ENCODE peak calls at places on chromosomes 6 and 20, in four cellular contexts. Z is GM12878, A is HepG2, C is K562. N is an unnamed sample.

GRCh38 chr20:31838646-31839292 is 6.6 kb downstream of the FOXS1 start:
- DNase-seq in Z (no peak), C (no peak), A (no peak), N (no peak)

GRCh38 chr6:170160628-170161611 is 130.0 kb downstream of the DLL1 start:
- DNase-seq in Z (no peak), A (no peak), C (no peak), N (no peak)

GRCh38 chr6:50820590-50821234 is 2.0 kb downstream of the TFAP2B start:
- DNase-seq in Z (no peak), C (no peak), A (no peak), N (no peak)

GRCh38 chr20:1484438-1485120 is 6.6 kb downstream of the SIRPB2 start:
- DNase-seq in Z (no peak), C (no peak), A (no peak), N (no peak)

GRCh38 chr6:133986942-133987341 is 33.9 kb downstream of the TBPL1 start:
- DNase-seq in C (no peak), A (no peak), Z (no peak), N (no peak)

GRCh38 chr20:38536310-38536709 is 44.7 kb upstream of the ADIG start:
- DNase-seq in C (no peak), Z (no peak), A (no peak), N (no peak)

GRCh38 chr20:57838670-57839142 is 128.9 kb upstream of the PMEPA1 start:
- DNase-seq in A (no peak), C (no peak), Z (no peak), N (no peak)

GRCh38 chr6:21729431-21729830 is 135.9 kb downstream of the SOX4 start:
- DNase-seq in Z (no peak), C (no peak), A (no peak), N (no peak)

GRCh38 chr20:38023181-38024085 is 9.8 kb downstream of the TTI1 start:
- DNase-seq in C (no peak), Z (no peak), A (peak), N (peak)

GRCh38 chr6:167550936-167551633 is 226.2 kb downstream of the TTLL2 start:
- DNase-seq in C (no peak), A (no peak), Z (no peak), N (no peak)

GRCh38 chr6:161696828-161697227 is 423.0 kb upstream of the AGPAT4 start:
- DNase-seq in C (no peak), Z (no peak), A (no peak), N (no peak)

GRCh38 chr20:9068232-9068781 is 580 bp upstream of the PLCB4 start:
- DNase-seq in A (no peak), C (no peak), Z (no peak), N (peak)

GRCh38 chr6:36980876-36981619 is 4.9 kb downstream of the MTCH1 start:
- DNase-seq in A (no peak), Z (no peak), C (no peak), N (no peak)

GRCh38 chr20:50794181-50794845 is 548 bp upstream of the BCAS4 start:
- DNase-seq in A (no peak), C (no peak), Z (no peak), N (no peak)
- TF ChIP-seq HDAC2 in A (no peak), C (no peak), Z (no peak), N (no peak)

GRCh38 chr6:34152806-34153565 is 7.1 kb upstream of the GRM4 start:
- DNase-seq in Z (no peak), C (no peak), A (no peak), N (no peak)

GRCh38 chr6:34152042-34152524 is 6.2 kb upstream of the GRM4 start:
- DNase-seq in C (no peak), A (no peak), Z (no peak), N (no peak)

GRCh38 chr6:34149831-34150400 is 4.0 kb upstream of the GRM4 start:
- DNase-seq in Z (no peak), C (no peak), A (no peak), N (no peak)

GRCh38 chr6:34150766-34151165 is 4.9 kb upstream of the GRM4 start:
- DNase-seq in C (no peak), A (no peak), Z (no peak), N (no peak)

GRCh38 chr6:34151321-34152041 is 5.6 kb upstream of the GRM4 start:
- DNase-seq in Z (no peak), C (no peak), A (no peak), N (no peak)
- TF ChIP-seq CTCF in Z (no peak), C (no peak), A (peak), N (no peak)

DNA sequence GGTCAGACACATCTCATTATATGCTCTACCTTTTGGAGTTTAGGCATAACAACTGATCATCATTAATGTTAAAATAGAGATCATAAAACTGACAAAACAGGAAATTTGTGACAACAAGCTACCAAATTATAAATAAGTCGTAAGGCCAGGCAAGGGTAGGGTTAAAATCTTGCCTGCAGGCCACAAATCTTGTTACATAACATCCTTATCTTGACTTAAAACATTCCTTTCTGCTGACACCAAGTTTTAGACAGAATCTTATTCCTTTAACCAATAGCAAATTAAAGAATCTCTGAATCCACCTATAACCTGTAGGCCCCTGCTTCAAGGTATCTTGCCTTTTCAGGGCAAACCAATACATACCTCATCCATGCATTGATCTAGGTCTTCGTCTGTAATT is 32.5 kb upstream of the NKAIN2 start:
- DNase-seq in A (no peak), C (no peak), Z (no peak), N (no peak)
- TF ChIP-seq SMC3 in A (no peak), C (no peak), Z (no peak), N (no peak)

GRCh38 chr6:26490576-26490964 is 9.5 kb upstream of the BTN1A1 start:
- DNase-seq in Z (no peak), A (no peak), C (no peak), N (no peak)

GRCh38 chr6:26486358-26486757 is 13.7 kb upstream of the BTN1A1 start:
- DNase-seq in C (no peak), A (no peak), Z (no peak), N (no peak)

GRCh38 chr6:26485401-26485800 is 14.7 kb upstream of the BTN1A1 start:
- DNase-seq in Z (no peak), A (no peak), C (no peak), N (no peak)

GRCh38 chr6:26489926-26490575 is 10.1 kb upstream of the BTN1A1 start:
- DNase-seq in C (no peak), A (no peak), Z (no peak), N (no peak)

GRCh38 chr6:26487466-26487865 is 12.6 kb upstream of the BTN1A1 start:
- DNase-seq in A (no peak), Z (no peak), C (no peak), N (no peak)
- TF ChIP-seq HDAC2 in A (no peak), Z (no peak), C (no peak), N (no peak)

GRCh38 chr6:154367839-154368695 is 11.5 kb upstream of the IPCEF1 start:
- DNase-seq in Z (no peak), A (no peak), C (no peak), N (no peak)

GRCh38 chr6:154373971-154374370 is 17.4 kb upstream of the IPCEF1 start:
- DNase-seq in A (no peak), C (no peak), Z (no peak), N (no peak)

GRCh38 chr6:154371337-154371736 is 14.7 kb upstream of the IPCEF1 start:
- DNase-seq in C (no peak), A (no peak), Z (no peak), N (no peak)

GRCh38 chr6:154367333-154367732 is 10.7 kb upstream of the IPCEF1 start:
- DNase-seq in C (no peak), Z (no peak), A (no peak), N (no peak)

GRCh38 chr6:154370545-154370944 is 13.9 kb upstream of the IPCEF1 start:
- DNase-seq in C (no peak), Z (no peak), A (peak), N (no peak)
- TF ChIP-seq CTCF in C (peak), Z (peak), A (peak), N (peak)

GRCh38 chr6:28136585-28137457 is 4.9 kb upstream of the ZKSCAN8 start:
- DNase-seq in Z (peak), C (peak), A (peak), N (peak)

GRCh38 chr6:28135393-28135792 is 6.3 kb upstream of the ZKSCAN8 start:
- DNase-seq in C (no peak), A (no peak), Z (no peak), N (no peak)

GRCh38 chr6:28134716-28135115 is 7.0 kb upstream of the ZKSCAN8 start:
- DNase-seq in A (no peak), C (no peak), Z (no peak), N (no peak)

GRCh38 chr6:28137458-28138020 is 4.1 kb upstream of the ZKSCAN8 start:
- DNase-seq in Z (peak), A (no peak), C (no peak), N (no peak)

GRCh38 chr6:28134015-28134414 is 7.7 kb upstream of the ZKSCAN8 start:
- DNase-seq in Z (no peak), A (peak), C (no peak), N (peak)
- TF ChIP-seq SMC3 in Z (peak), A (peak), C (peak), N (peak)

N was measured in A549.